ENCODE peak calls at places on chromosomes 4 and X, in nine cellular contexts. One of them, this sample, is unnamed.
A peak's percentile ranks its signal among the peaks of the same experiment; 100 is the strongest.

GRCh38 chr4:72974694-72975487 is 94.6 kb downstream of the COX18 start:
- DNase-seq in IMR-90: peak; percentile 56
- DNase-seq in GM23338: no peak
- DNase-seq in A549: peak; percentile 55
- DNase-seq in neural progenitor cell: no peak
- DNase-seq in MM.1S: no peak
- DNase-seq in PC-9: no peak
- DNase-seq in mammary epithelial cell: peak; percentile 43
- DNase-seq in HCT116: no peak
- DNase-seq in this sample: no peak

GRCh38 chrX:100748133-100748532 is 16.2 kb upstream of the SYTL4 start:
- DNase-seq in mammary epithelial cell: peak; percentile 40
- DNase-seq in PC-9: peak; percentile 87
- DNase-seq in neural progenitor cell: no peak
- DNase-seq in A549: peak; percentile 18
- DNase-seq in HCT116: peak; percentile 29
- DNase-seq in IMR-90: no peak
- DNase-seq in MM.1S: no peak
- DNase-seq in GM23338: no peak
- DNase-seq in this sample: no peak

GRCh38 chr4:13371050-13371449 is 113.1 kb downstream of the RAB28 start:
- DNase-seq in MM.1S: no peak
- DNase-seq in GM23338: no peak
- DNase-seq in mammary epithelial cell: no peak
- DNase-seq in HCT116: no peak
- DNase-seq in neural progenitor cell: no peak
- DNase-seq in PC-9: no peak
- DNase-seq in IMR-90: no peak
- DNase-seq in A549: no peak
- DNase-seq in this sample: no peak

GRCh38 chrX:45769919-45770582 is 569.4 kb upstream of the DIPK2B start:
- DNase-seq in GM23338: no peak
- DNase-seq in A549: peak; percentile 86
- DNase-seq in neural progenitor cell: peak; percentile 26
- DNase-seq in IMR-90: peak; percentile 91
- DNase-seq in PC-9: peak; percentile 73
- DNase-seq in HCT116: no peak
- DNase-seq in mammary epithelial cell: peak; percentile 86
- DNase-seq in MM.1S: no peak
- DNase-seq in this sample: no peak

GRCh38 chr4:24880171-24880570 is 32.7 kb downstream of the CCDC149 start:
- DNase-seq in MM.1S: no peak
- DNase-seq in GM23338: no peak
- DNase-seq in neural progenitor cell: no peak
- DNase-seq in HCT116: no peak
- DNase-seq in IMR-90: no peak
- DNase-seq in PC-9: no peak
- DNase-seq in A549: no peak
- DNase-seq in mammary epithelial cell: no peak
- DNase-seq in this sample: no peak

GRCh38 chr4:106502106-106502699 is 133.6 kb upstream of the GIMD1 start:
- DNase-seq in IMR-90: peak; percentile 55
- DNase-seq in HCT116: peak; percentile 54
- DNase-seq in neural progenitor cell: peak; percentile 84
- DNase-seq in mammary epithelial cell: peak; percentile 52
- DNase-seq in MM.1S: peak; percentile 54
- DNase-seq in PC-9: no peak
- DNase-seq in GM23338: peak; percentile 86
- DNase-seq in A549: peak; percentile 47
- DNase-seq in this sample: peak; percentile 7

GRCh38 chr4:88967883-88968316 is 89.1 kb downstream of the FAM13A start:
- DNase-seq in PC-9: peak; percentile 77
- DNase-seq in MM.1S: no peak
- DNase-seq in A549: peak; percentile 11
- DNase-seq in neural progenitor cell: no peak
- DNase-seq in HCT116: no peak
- DNase-seq in GM23338: no peak
- DNase-seq in IMR-90: no peak
- DNase-seq in mammary epithelial cell: no peak
- DNase-seq in this sample: no peak

GRCh38 chr4:159283697-159284492 is 181.0 kb downstream of the RAPGEF2 start:
- DNase-seq in GM23338: peak; percentile 75
- DNase-seq in MM.1S: no peak
- DNase-seq in mammary epithelial cell: peak; percentile 37
- DNase-seq in HCT116: no peak
- DNase-seq in IMR-90: peak; percentile 87
- DNase-seq in neural progenitor cell: no peak
- DNase-seq in A549: peak; percentile 51
- DNase-seq in PC-9: peak; percentile 57
- DNase-seq in this sample: peak; percentile 82

GRCh38 chrX:113059714-113060113 is 219.1 kb upstream of the AMOT start:
- DNase-seq in GM23338: no peak
- DNase-seq in mammary epithelial cell: no peak
- DNase-seq in IMR-90: no peak
- DNase-seq in PC-9: no peak
- DNase-seq in A549: no peak
- DNase-seq in MM.1S: no peak
- DNase-seq in neural progenitor cell: no peak
- DNase-seq in HCT116: no peak
- DNase-seq in this sample: no peak

GRCh38 chrX:47063179-47063578 is 15.1 kb upstream of the RGN start:
- DNase-seq in PC-9: no peak
- DNase-seq in A549: no peak
- DNase-seq in HCT116: no peak
- DNase-seq in mammary epithelial cell: no peak
- DNase-seq in neural progenitor cell: no peak
- DNase-seq in GM23338: no peak
- DNase-seq in MM.1S: no peak
- DNase-seq in IMR-90: no peak
- DNase-seq in this sample: no peak

DNA sequence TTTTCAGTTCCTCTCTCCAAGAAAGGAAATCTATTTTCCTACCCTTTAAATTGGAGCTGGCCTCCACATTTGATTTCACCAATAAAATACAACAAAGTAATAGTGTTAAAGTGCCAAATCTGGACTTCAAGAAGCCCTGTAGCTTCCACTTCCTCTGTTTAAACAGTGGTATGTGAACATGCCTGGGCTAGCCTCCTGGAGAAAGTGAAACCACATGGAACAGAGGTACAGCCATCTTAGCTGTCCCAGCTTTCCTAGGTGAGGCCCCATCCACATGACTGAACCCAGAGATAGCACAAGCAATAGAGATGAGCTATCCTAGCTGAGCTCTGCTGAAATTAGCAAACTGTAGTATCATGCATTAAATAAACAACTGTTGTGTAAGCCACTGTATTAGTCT is 131.8 kb upstream of the VCX start:
- DNase-seq in MM.1S: peak; percentile 6
- DNase-seq in HCT116: no peak
- DNase-seq in mammary epithelial cell: peak; percentile 61
- DNase-seq in A549: no peak
- DNase-seq in GM23338: no peak
- DNase-seq in IMR-90: no peak
- DNase-seq in neural progenitor cell: no peak
- DNase-seq in PC-9: no peak
- DNase-seq in this sample: peak; percentile 26
- TF ChIP-seq CTCF in MM.1S: no peak
- TF ChIP-seq CTCF in HCT116: no peak
- TF ChIP-seq CTCF in mammary epithelial cell: no peak
- TF ChIP-seq CTCF in A549: no peak
- TF ChIP-seq CTCF in GM23338: no peak
- TF ChIP-seq CTCF in IMR-90: no peak
- TF ChIP-seq CTCF in neural progenitor cell: no peak
- TF ChIP-seq CTCF in PC-9: no peak
- TF ChIP-seq CTCF in this sample: no peak

DNA sequence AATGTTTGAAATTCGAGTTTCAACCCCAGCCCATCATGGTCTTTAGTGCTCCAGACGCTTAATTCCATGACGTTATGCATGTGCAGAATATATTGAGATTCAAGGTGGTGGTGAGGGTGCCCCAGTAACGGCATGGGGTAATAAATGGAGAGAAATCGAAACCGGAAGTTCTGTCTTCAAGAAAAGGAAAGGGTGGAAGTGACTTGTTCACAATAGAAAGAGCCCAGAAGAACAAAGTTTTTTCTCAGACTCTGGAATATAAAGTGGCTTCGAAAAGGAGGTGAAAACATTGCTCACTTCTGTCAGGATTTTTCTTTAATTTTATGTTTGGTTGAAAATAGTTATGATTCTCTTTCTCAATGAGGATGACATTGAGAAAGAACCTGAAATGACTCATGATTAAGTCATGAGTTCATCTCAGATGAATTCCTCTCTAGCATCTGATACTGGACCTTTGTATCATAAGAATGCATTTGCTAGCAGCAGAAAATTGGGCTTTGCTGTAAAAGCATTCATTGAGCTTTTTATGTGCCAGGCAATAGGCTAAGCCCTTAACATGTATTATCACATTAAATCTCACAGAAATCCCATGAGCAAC is 798 bp upstream of the DDX60L start:
- DNase-seq in A549: peak; percentile 72
- DNase-seq in neural progenitor cell: no peak
- DNase-seq in PC-9: peak; percentile 71
- DNase-seq in MM.1S: peak; percentile 55
- DNase-seq in mammary epithelial cell: peak; percentile 81
- DNase-seq in HCT116: peak; percentile 70
- DNase-seq in GM23338: no peak
- DNase-seq in IMR-90: peak; percentile 85
- DNase-seq in this sample: no peak
- H3K4me2 ChIP-seq in A549: peak overlapping the region; percentile 89
- H3K4me2 ChIP-seq in neural progenitor cell: peak overlapping the region; percentile 82
- H3K4me2 ChIP-seq in PC-9: peak overlapping the region; percentile 97
- H3K4me2 ChIP-seq in MM.1S: peak overlapping the region; percentile 91
- H3K4me2 ChIP-seq in mammary epithelial cell: peak overlapping the region; percentile 98
- H3K4me2 ChIP-seq in HCT116: peak overlapping the region; percentile 94
- H3K4me2 ChIP-seq in GM23338: peak overlapping the region; percentile 75
- H3K4me2 ChIP-seq in IMR-90: peak overlapping the region; percentile 93
- H3K4me2 ChIP-seq in this sample: peak overlapping the region; percentile 84

GRCh38 chrX:131827935-131828334 is 195.2 kb upstream of the STK26 start:
- DNase-seq in MM.1S: peak; percentile 87
- DNase-seq in IMR-90: no peak
- DNase-seq in PC-9: no peak
- DNase-seq in mammary epithelial cell: no peak
- DNase-seq in A549: peak; percentile 43
- DNase-seq in GM23338: peak; percentile 77
- DNase-seq in HCT116: no peak
- DNase-seq in neural progenitor cell: peak; percentile 79
- DNase-seq in this sample: no peak

GRCh38 chrX:131830400-131831184 is 192.5 kb upstream of the STK26 start:
- DNase-seq in HCT116: peak; percentile 85
- DNase-seq in PC-9: peak; percentile 97
- DNase-seq in A549: peak; percentile 75
- DNase-seq in MM.1S: peak; percentile 92
- DNase-seq in IMR-90: peak; percentile 69
- DNase-seq in GM23338: peak; percentile 89
- DNase-seq in neural progenitor cell: peak; percentile 88
- DNase-seq in mammary epithelial cell: peak; percentile 40
- DNase-seq in this sample: no peak

GRCh38 chrX:131828482-131828881 is 194.6 kb upstream of the STK26 start:
- DNase-seq in MM.1S: no peak
- DNase-seq in mammary epithelial cell: no peak
- DNase-seq in HCT116: no peak
- DNase-seq in GM23338: peak; percentile 32
- DNase-seq in neural progenitor cell: no peak
- DNase-seq in A549: no peak
- DNase-seq in PC-9: no peak
- DNase-seq in IMR-90: no peak
- DNase-seq in this sample: no peak

GRCh38 chrX:131821945-131822622 is 201.0 kb upstream of the STK26 start:
- DNase-seq in neural progenitor cell: no peak
- DNase-seq in PC-9: no peak
- DNase-seq in MM.1S: peak; percentile 87
- DNase-seq in IMR-90: peak; percentile 85
- DNase-seq in HCT116: no peak
- DNase-seq in A549: peak; percentile 18
- DNase-seq in mammary epithelial cell: peak; percentile 69
- DNase-seq in GM23338: no peak
- DNase-seq in this sample: no peak

DNA sequence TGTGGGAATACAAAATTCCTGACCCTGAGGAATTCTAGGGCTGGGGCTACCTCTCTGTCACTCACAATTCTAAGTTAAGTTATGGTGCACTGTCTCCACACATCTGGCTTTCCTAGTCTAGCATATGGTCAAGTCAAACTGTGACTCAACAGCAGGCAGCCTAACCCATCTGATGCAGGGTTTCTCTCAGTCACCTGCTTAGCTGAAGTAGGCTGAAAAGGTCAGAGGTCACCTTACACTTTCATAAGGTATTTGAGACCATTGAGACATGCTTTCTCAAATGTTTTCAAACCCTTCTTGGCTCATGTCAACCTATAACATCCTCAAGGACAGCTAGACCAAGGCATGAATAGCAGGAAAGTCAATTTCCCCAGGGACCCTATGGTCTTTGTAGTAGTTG is 196.5 kb upstream of the STK26 start:
- DNase-seq in neural progenitor cell: no peak
- DNase-seq in PC-9: no peak
- DNase-seq in MM.1S: peak; percentile 56
- DNase-seq in GM23338: no peak
- DNase-seq in HCT116: no peak
- DNase-seq in IMR-90: no peak
- DNase-seq in A549: no peak
- DNase-seq in mammary epithelial cell: no peak
- DNase-seq in this sample: no peak
- H3K4me3 ChIP-seq in neural progenitor cell: peak overlapping the region; percentile 68
- H3K4me3 ChIP-seq in PC-9: no peak overlapping the region
- H3K4me3 ChIP-seq in MM.1S: no peak overlapping the region
- H3K4me3 ChIP-seq in GM23338: peak overlapping the region; percentile 74
- H3K4me3 ChIP-seq in HCT116: no peak overlapping the region
- H3K4me3 ChIP-seq in IMR-90: no peak overlapping the region
- H3K4me3 ChIP-seq in A549: no peak overlapping the region
- H3K4me3 ChIP-seq in mammary epithelial cell: no peak overlapping the region
- H3K4me3 ChIP-seq in this sample: no peak overlapping the region

GRCh38 chr4:154542264-154542879 is 7.8 kb downstream of the PLRG1 start:
- DNase-seq in neural progenitor cell: no peak
- DNase-seq in PC-9: no peak
- DNase-seq in MM.1S: no peak
- DNase-seq in A549: no peak
- DNase-seq in mammary epithelial cell: no peak
- DNase-seq in GM23338: no peak
- DNase-seq in IMR-90: no peak
- DNase-seq in HCT116: no peak
- DNase-seq in this sample: no peak

GRCh38 chr4:154549894-154550790 is at the start of gene PLRG1:
- DNase-seq in PC-9: peak; percentile 77
- DNase-seq in IMR-90: peak; percentile 91
- DNase-seq in MM.1S: peak; percentile 96
- DNase-seq in GM23338: peak; percentile 99
- DNase-seq in A549: peak; percentile 92
- DNase-seq in HCT116: peak; percentile 88
- DNase-seq in mammary epithelial cell: peak; percentile 90
- DNase-seq in neural progenitor cell: peak; percentile 99
- DNase-seq in this sample: peak; percentile 42

DNA sequence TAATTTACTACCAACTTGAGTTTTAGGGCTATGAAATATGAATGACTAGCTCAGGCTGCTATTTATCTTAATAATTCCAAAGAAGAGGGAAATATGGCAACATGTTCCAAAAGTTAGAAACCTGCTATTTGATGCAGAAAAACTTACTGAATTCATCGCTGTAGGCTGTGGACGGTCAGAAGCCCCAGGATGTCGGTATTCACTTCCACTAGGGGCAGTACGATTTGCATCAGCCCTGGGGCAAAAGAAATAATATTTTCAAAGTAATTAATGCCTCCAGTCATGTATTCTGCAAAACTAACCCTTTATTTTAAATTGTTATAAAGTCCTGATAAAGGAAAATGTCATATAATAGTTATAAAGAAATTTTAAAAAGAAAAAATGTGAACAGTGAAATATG is 4.5 kb downstream of the PLRG1 start:
- DNase-seq in HCT116: no peak
- DNase-seq in mammary epithelial cell: no peak
- DNase-seq in PC-9: no peak
- DNase-seq in A549: no peak
- DNase-seq in GM23338: no peak
- DNase-seq in IMR-90: no peak
- DNase-seq in neural progenitor cell: no peak
- DNase-seq in MM.1S: no peak
- DNase-seq in this sample: no peak
- TF ChIP-seq CTCF in HCT116: peak; percentile 29
- TF ChIP-seq CTCF in mammary epithelial cell: peak; percentile 6
- TF ChIP-seq CTCF in PC-9: no peak
- TF ChIP-seq CTCF in A549: no peak
- TF ChIP-seq CTCF in GM23338: peak; percentile 10
- TF ChIP-seq CTCF in IMR-90: no peak
- TF ChIP-seq CTCF in neural progenitor cell: no peak
- TF ChIP-seq CTCF in MM.1S: no peak
- TF ChIP-seq CTCF in this sample: no peak